ENCODE peak calls at places on chromosomes 16 and 17, in seven cellular contexts. S is MM.1S, U is HepG2, P is H1, E is fibroblast of lung, C is HCT116, K is K562. B is an unnamed sample.

GRCh38 chr17:55285340-55286301 is 20.9 kb downstream of the HLF start:
- DNase-seq in C (no peak), U (peak; percentile 99), S (no peak), E (peak; percentile 50), K (no peak), P (no peak), B (no peak)

GRCh38 chr16:1181715-1182671 is 29.1 kb downstream of the CACNA1H start:
- DNase-seq in C (no peak), S (no peak), K (no peak), E (peak; percentile 92), P (no peak), U (peak; percentile 62), B (no peak)

GRCh38 chr16:12609937-12610699 is 193.6 kb downstream of the CPPED1 start:
- DNase-seq in S (no peak), U (peak; percentile 86), K (no peak), C (no peak), E (peak; percentile 73), P (no peak), B (no peak)

GRCh38 chr17:46732133-46732532 is 86.4 kb downstream of the WNT3 start:
- DNase-seq in P (no peak), K (no peak), U (no peak), C (no peak), E (no peak), S (no peak), B (peak; percentile 12)

GRCh38 chr17:18065546-18065945 is 22.2 kb upstream of the DRG2 start:
- DNase-seq in U (no peak), K (no peak), E (no peak), P (no peak), C (no peak), S (no peak), B (no peak)

GRCh38 chr17:32286518-32286900 is 20.9 kb downstream of the RHBDL3 start:
- DNase-seq in E (peak; percentile 12), S (no peak), U (no peak), C (no peak), K (peak; percentile 71), P (no peak), B (no peak)

GRCh38 chr16:17382949-17383348 is 87.8 kb downstream of the XYLT1 start:
- DNase-seq in U (no peak), P (no peak), S (no peak), K (no peak), E (no peak), C (no peak), B (no peak)

GRCh38 chr17:7354262-7354781 is 634 bp upstream of the TMEM95 start:
- DNase-seq in P (no peak), U (no peak), C (no peak), E (peak; percentile 70), K (no peak), S (no peak), B (peak; percentile 38)

GRCh38 chr16:14181371-14182050 is 110.4 kb downstream of the MRTFB start:
- DNase-seq in P (no peak), E (peak; percentile 82), U (no peak), K (no peak), C (no peak), S (no peak), B (no peak)

GRCh38 chr16:76346210-76346609 is 69.0 kb downstream of the CNTNAP4 start:
- DNase-seq in P (no peak), U (no peak), S (no peak), E (no peak), C (no peak), K (no peak), B (no peak)

GRCh38 chr17:70380017-70380416 is 210.7 kb downstream of the KCNJ2 start:
- DNase-seq in S (no peak), E (no peak), C (no peak), U (no peak), P (no peak), K (no peak), B (no peak)

GRCh38 chr16:29810699-29811169 is 1.3 kb upstream of the PRRT2 start:
- DNase-seq in K (no peak), P (peak; percentile 61), U (no peak), C (no peak), E (no peak), S (no peak), B (peak; percentile 47)

GRCh38 chr16:56625140-56625942 is at the start of gene MT1E:
- DNase-seq in U (peak; percentile 63), S (no peak), E (peak; percentile 77), P (peak; percentile 66), C (peak; percentile 77), K (no peak), B (peak; percentile 81)

GRCh38 chr17:27157898-27158297 is 136.0 kb upstream of the WSB1 start:
- DNase-seq in C (no peak), P (no peak), U (no peak), S (no peak), E (no peak), K (no peak), B (no peak)

GRCh38 chr16:66619534-66620418 is 15.3 kb downstream of the CMTM3 start:
- DNase-seq in U (no peak), S (no peak), C (no peak), K (no peak), P (no peak), E (peak; percentile 86), B (no peak)

GRCh38 chr17:7323731-7324437 is 5.3 kb downstream of the NEURL4 start:
- DNase-seq in S (no peak), C (no peak), E (no peak), P (peak; percentile 99), K (peak; percentile 49), U (no peak), B (peak; percentile 86)

GRCh38 chr17:21007646-21008045 is 35.2 kb downstream of the USP22 start:
- DNase-seq in K (no peak), C (no peak), P (no peak), S (no peak), U (no peak), E (no peak), B (no peak)

GRCh38 chr17:66949501-66949900 is 15.0 kb upstream of the CACNG4 start:
- DNase-seq in K (no peak), S (no peak), U (no peak), C (no peak), E (peak; percentile 64), P (no peak), B (no peak)

GRCh38 chr17:54882371-54882770 is 18.3 kb upstream of the TOM1L1 start:
- DNase-seq in E (no peak), K (no peak), S (no peak), P (no peak), C (no peak), U (no peak), B (no peak)

DNA sequence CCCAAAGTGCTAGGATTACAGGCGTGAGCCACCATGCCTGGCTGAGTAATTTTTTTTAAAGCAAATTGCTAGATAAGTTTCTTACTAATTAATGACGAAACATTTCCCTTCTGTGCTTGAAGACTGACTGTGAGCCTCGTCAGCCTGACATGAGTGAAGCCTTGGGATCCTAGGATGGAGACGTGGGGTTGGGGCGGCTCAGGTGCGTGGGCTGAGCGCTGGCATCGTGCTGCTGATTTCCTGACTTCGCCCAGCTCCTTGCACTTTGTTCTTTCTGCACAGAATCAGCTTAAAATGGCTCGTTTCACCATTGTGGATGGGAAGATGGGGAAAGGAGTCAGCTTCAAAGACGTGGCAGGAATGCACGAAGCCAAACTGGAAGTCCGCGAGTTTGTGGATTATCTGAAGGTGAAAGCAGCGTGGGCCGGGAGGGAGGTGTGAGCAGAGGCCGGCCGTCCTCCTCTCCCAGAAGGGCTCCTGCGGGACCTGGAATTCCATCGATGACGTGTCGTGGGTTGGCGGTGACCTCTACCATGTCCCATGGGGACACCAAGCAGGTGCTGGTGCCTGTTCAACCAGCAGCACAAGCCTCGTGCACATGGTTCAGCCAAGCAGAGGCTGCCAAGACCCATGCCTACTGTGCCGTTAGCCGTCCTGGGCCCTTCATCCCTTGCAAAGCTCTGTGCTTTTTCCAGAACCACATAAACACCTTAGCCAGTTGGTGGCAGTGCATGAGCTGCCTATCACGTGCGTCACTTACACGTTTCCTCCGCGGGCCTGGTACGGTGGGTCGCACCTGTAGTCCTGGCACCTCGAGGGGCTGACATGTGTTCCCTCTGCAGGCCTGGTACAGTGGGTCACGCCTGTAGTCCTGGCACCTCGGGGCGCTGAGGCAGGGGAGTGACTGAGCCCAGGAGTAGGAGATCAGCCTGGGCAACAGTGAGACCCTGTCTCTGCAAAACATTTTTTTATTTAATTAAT is 22.5 kb downstream of the SPG7 start:
- DNase-seq in K (no peak), E (no peak), C (no peak), U (no peak), P (no peak), S (no peak), B (no peak)
- H4K20me1 ChIP-seq in K (no peaks in the 10 kb centered on the region), E (no peaks in the 10 kb centered on the region), C (peaks cover 5% of the 10 kb centered on the region), U (peaks cover 3% of the 10 kb centered on the region), P (peaks cover 7% of the 10 kb centered on the region), S (no peaks in the 10 kb centered on the region), B (peaks cover 14% of the 10 kb centered on the region)

GRCh38 chr16:3259829-3260228 is 3.4 kb upstream of the MEFV start:
- DNase-seq in K (no peak), E (no peak), S (no peak), C (no peak), P (no peak), U (no peak), B (no peak)

GRCh38 chr16:3268294-3268693 is 11.9 kb upstream of the MEFV start:
- DNase-seq in U (no peak), P (no peak), S (no peak), K (no peak), C (no peak), E (no peak), B (no peak)

GRCh38 chr16:3266873-3267537 is 10.6 kb upstream of the MEFV start:
- DNase-seq in E (peak; percentile 64), U (peak; percentile 58), K (no peak), S (no peak), P (no peak), C (peak; percentile 29), B (peak; percentile 66)

GRCh38 chr16:3262517-3262916 is 6.1 kb upstream of the MEFV start:
- DNase-seq in P (no peak), U (no peak), S (no peak), K (no peak), E (no peak), C (no peak), B (no peak)

GRCh38 chr16:3264137-3265036 is 8.0 kb upstream of the MEFV start:
- DNase-seq in P (peak; percentile 95), U (peak; percentile 97), C (peak; percentile 94), K (peak; percentile 97), E (peak; percentile 99), S (peak; percentile 97), B (peak; percentile 98)
- TF ChIP-seq CTCF in P (no peak), U (peak; percentile 56), C (no peak), K (peak; percentile 65), E (no peak), S (peak; percentile 37), B (peak; percentile 26)

DNA sequence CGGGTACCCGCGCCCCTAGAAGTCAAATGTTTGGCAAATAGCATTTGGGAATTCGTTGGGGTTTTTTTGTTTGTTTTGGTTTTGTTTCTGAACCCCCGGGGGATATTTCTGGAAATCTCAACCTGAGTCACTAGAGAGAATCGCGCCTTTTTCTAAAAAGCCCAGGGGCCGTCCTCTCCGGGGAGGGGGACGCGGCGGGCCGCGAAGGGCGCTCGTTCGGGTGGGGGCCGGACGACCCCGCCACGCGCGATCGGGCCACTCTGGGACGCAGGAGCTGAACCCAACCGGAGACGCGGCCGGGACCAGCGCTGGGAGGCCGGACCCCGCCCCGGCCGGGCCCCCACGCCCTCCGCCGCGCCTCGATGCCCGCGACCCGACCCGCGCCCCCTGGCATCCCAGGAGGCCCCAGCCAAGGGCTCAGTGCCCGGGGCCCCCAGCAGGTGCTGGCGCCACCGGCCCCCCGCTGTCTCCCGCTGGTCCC is 304 bp downstream of the LITAF start:
- DNase-seq in U (no peak), C (no peak), K (no peak), P (no peak), S (peak; percentile 19), E (no peak), B (peak; percentile 27)
- TF ChIP-seq EZH2 in U (no peak), C (no peak), K (no peak), P (no peak), S (no peak), E (no peak), B (no peak)

GRCh38 chr17:2710804-2711607 is 558 bp downstream of the CLUH start:
- DNase-seq in U (peak; percentile 75), P (no peak), C (no peak), S (peak; percentile 49), K (peak; percentile 74), E (no peak), B (peak; percentile 68)
- H4K20me1 ChIP-seq in U (peaks cover 42% of the 10 kb centered on the region), P (peaks cover 10% of the 10 kb centered on the region), C (peaks cover 12% of the 10 kb centered on the region), S (peaks cover 47% of the 10 kb centered on the region), K (peaks cover 20% of the 10 kb centered on the region), E (no peaks in the 10 kb centered on the region), B (peaks cover 10% of the 10 kb centered on the region)

B was measured in GM23338.